ENCODE peak calls at places on chromosomes 6 and 20, in five cellular contexts. G, A, R, U and P are unnamed samples.

GRCh38 chr20:49292010-49292409 is 14.2 kb upstream of the ZNFX1 start:
- DNase-seq in U (no peak), G (no peak), R (no peak), A (no peak), P (no peak)

GRCh38 chr6:140977425-140977824 is 1155.3 kb upstream of the GJE1 start:
- DNase-seq in A (no peak), R (no peak), U (no peak), G (no peak), P (no peak)

GRCh38 chr20:63134201-63134612 is 81.7 kb downstream of the YTHDF1 start:
- DNase-seq in U (peak), G (peak), R (no peak), A (no peak), P (peak)

GRCh38 chr6:151436814-151437213 is 15.1 kb downstream of the RMND1 start:
- DNase-seq in R (no peak), A (no peak), G (no peak), U (no peak), P (no peak)

GRCh38 chr20:13340088-13340487 is 119.0 kb downstream of the ISM1 start:
- DNase-seq in G (no peak), U (no peak), R (no peak), A (no peak), P (no peak)

GRCh38 chr20:21156266-21156665 is 30.4 kb downstream of the KIZ start:
- DNase-seq in G (no peak), A (no peak), R (no peak), U (no peak), P (no peak)

GRCh38 chr20:61815176-61815575 is 250.5 kb downstream of the TAF4 start:
- DNase-seq in U (no peak), G (no peak), A (no peak), R (no peak), P (no peak)

GRCh38 chr6:85669735-85670194 is 27.1 kb upstream of the SYNCRIP start:
- DNase-seq in R (peak), G (peak), A (no peak), U (no peak), P (no peak)

GRCh38 chr6:150840185-150840584 is 25.3 kb upstream of the MTHFD1L start:
- DNase-seq in R (no peak), U (no peak), A (no peak), G (no peak), P (no peak)